ENCODE peak calls at places on chromosomes 2 and 18, in nine cellular contexts. S, M, R, Z, K, A, G, Q and E are unnamed samples.

GRCh38 chr2:19361325-19361990 is 3.0 kb upstream of the OSR1 start:
- DNase-seq in S (no peak), M (no peak), R (peak), Z (no peak), K (peak), A (no peak), G (no peak), Q (no peak), E (no peak)

GRCh38 chr2:233426619-233427342 is 72.5 kb downstream of the DGKD start:
- DNase-seq in S (no peak), M (peak), R (no peak), Z (peak), K (no peak), A (no peak), G (peak), Q (peak), E (peak)

GRCh38 chr2:241940329-241940728 is 70.8 kb downstream of the RTP5 start:
- DNase-seq in S (no peak), M (peak), R (no peak), Z (peak), K (no peak), A (no peak), G (no peak), Q (no peak), E (no peak)

GRCh38 chr2:144886847-144887246 is 366.9 kb upstream of the ZEB2 start:
- DNase-seq in S (no peak), M (no peak), R (no peak), Z (no peak), K (no peak), A (no peak), G (no peak), Q (peak), E (no peak)

GRCh38 chr18:40534748-40535147 is 1420.3 kb upstream of the PIK3C3 start:
- DNase-seq in S (no peak), M (no peak), R (no peak), Z (no peak), K (no peak), A (no peak), G (peak), Q (no peak), E (no peak)

GRCh38 chr2:8584174-8585066 is 97.4 kb upstream of the ID2 start:
- DNase-seq in S (no peak), M (no peak), R (no peak), Z (no peak), K (no peak), A (no peak), G (no peak), Q (no peak), E (peak)

GRCh38 chr18:28204154-28204553 is 27.2 kb upstream of the CDH2 start:
- DNase-seq in S (no peak), M (no peak), R (no peak), Z (peak), K (no peak), A (no peak), G (peak), Q (peak), E (no peak)

GRCh38 chr2:11796190-11797171 is 50.0 kb downstream of the LPIN1 start:
- DNase-seq in S (no peak), M (no peak), R (no peak), Z (no peak), K (no peak), A (no peak), G (no peak), Q (peak), E (no peak)

GRCh38 chr2:183474912-183475695 is 350.9 kb downstream of the NUP35 start:
- DNase-seq in S (no peak), M (no peak), R (no peak), Z (no peak), K (no peak), A (no peak), G (no peak), Q (no peak), E (no peak)

GRCh38 chr2:63755216-63755615 is 86.5 kb upstream of the UGP2 start:
- DNase-seq in S (no peak), M (no peak), R (no peak), Z (no peak), K (no peak), A (no peak), G (no peak), Q (no peak), E (no peak)

GRCh38 chr2:167336213-167336612 is 447.9 kb downstream of the XIRP2 start:
- DNase-seq in S (no peak), M (no peak), R (no peak), Z (no peak), K (no peak), A (no peak), G (no peak), Q (no peak), E (no peak)
- TF ChIP-seq CTCF in S (no peak), M (no peak), R (no peak), Z (no peak), K (no peak), A (no peak), G (no peak), Q (no peak), E (no peak)

GRCh38 chr2:220078439-220078838 is 451.0 kb downstream of the SLC4A3 start:
- DNase-seq in S (no peak), M (no peak), R (no peak), Z (no peak), K (no peak), A (no peak), G (no peak), Q (peak), E (no peak)

GRCh38 chr2:220079595-220079994 is 452.2 kb downstream of the SLC4A3 start:
- DNase-seq in S (no peak), M (no peak), R (no peak), Z (no peak), K (no peak), A (no peak), G (no peak), Q (no peak), E (no peak)

GRCh38 chr2:220075835-220076234 is 448.4 kb downstream of the SLC4A3 start:
- DNase-seq in S (no peak), M (no peak), R (no peak), Z (no peak), K (no peak), A (no peak), G (no peak), Q (no peak), E (no peak)

GRCh38 chr2:220077488-220077887 is 450.1 kb downstream of the SLC4A3 start:
- DNase-seq in S (no peak), M (no peak), R (no peak), Z (peak), K (peak), A (no peak), G (peak), Q (peak), E (no peak)

DNA sequence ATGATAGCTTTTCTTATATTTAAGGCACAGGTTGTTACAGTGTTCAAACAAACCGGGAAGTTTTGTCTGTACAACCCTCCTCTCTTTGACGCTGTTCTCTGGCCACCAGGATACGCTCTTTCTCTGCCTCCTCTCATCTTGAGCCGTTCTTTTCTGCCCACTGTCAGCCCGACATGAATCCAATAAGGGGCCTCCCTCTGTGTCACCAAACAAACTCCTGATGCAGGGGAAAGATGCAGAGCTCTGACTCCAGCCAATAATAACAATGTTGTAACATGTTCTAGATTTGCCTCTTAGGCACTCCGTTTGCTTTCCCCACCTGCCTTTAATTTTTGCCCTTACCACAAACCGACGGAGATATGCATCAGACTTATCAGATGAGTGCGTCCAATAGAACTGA is 449.3 kb downstream of the SLC4A3 start:
- DNase-seq in S (no peak), M (no peak), R (no peak), Z (no peak), K (peak), A (peak), G (peak), Q (peak), E (no peak)
- TF ChIP-seq CTCF in S (no peak), M (no peak), R (no peak), Z (no peak), K (peak), A (peak), G (peak), Q (peak), E (peak)

DNA sequence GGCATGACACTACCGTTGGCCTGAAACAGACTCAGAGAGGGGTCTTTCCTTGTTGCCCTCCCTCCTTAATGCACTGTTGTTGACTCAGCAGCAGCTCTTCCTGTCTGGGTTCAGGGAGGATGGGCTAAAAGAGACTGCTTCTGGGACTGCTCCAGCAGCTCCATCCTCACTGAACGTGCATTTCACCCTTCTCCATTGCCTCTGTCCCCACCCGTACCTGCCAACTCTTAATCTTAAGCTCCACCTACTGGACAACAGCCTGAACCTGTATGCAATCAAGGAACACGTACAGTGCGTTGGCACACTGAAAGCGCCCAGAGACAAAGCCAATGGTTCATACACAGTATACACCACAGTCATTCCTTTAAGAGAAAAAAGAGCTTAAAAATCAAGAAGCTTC is 230.8 kb upstream of the RAB6C start:
- DNase-seq in S (no peak), M (peak), R (no peak), Z (peak), K (peak), A (no peak), G (no peak), Q (no peak), E (no peak)
- TF ChIP-seq CTCF in S (no peak), M (peak), R (no peak), Z (no peak), K (peak), A (peak), G (no peak), Q (no peak), E (peak)

DNA sequence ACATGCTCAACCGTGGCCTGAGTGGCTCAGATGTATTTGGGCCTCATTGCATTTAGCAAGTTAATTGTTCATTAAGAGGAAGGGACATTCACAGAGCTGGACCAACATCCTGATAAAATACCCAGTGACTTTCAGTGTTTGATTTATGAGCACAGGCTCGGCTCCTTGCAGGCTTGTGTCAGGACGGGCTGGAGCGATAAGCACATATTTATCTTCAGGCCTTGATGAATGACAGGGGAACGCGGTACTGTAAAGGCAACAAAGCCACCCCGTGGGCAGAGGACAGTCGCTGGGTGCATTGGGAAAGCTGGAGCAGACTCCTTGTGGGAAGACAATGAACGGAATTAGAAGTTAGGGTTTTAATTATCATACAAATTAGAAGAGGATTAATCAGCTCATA is 548.7 kb upstream of the HS6ST1 start:
- DNase-seq in S (no peak), M (no peak), R (no peak), Z (no peak), K (no peak), A (no peak), G (no peak), Q (no peak), E (no peak)
- TF ChIP-seq CTCF in S (no peak), M (no peak), R (no peak), Z (no peak), K (no peak), A (no peak), G (no peak), Q (no peak), E (no peak)

DNA sequence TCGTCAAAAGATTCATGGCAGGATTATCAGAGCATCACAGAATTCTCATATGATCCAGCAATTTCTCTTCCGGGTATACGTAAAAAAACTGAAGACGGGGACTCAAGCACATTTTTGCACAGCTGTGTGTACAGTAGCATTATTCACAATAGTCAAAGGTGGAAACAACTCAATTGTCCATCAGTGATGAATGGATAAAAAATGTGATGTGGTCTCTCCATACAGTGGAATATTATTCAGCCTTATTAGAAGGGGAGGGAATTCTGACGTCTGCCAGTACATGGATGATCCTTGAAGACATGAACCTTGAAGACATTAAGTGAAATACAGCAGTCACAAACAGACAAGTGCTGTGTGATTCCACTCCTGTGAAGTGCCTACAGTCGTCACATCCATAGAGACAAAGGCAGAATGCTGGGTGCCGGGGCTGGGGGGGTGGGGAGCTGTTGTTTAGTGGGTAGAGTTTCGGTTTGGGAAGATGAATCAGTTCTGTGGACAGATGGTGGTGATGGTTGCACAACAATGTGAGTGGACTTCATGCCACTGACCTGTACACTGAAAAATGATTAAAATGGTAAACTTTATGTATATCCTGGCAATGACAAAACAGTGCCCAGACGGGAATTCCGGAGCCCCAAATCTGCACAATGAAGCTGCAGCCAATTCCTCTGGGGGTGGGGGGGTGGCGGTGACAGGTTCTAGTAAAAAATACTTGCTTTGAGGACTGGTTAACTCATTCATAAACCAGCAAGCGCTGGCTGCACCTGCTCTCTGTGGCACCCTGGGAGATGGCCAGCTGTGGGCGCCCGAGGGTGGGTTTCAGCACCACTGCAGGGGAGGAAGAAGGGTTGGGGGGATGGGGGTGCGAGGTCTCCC is 82.0 kb upstream of the HPCAL1 start:
- DNase-seq in S (no peak), M (no peak), R (no peak), Z (no peak), K (no peak), A (no peak), G (peak), Q (peak), E (no peak)
- TF ChIP-seq CTCF in S (no peak), M (no peak), R (no peak), Z (no peak), K (no peak), A (no peak), G (peak), Q (no peak), E (no peak)

GRCh38 chr2:55431982-55432627 is 12.4 kb upstream of the CCDC88A start:
- DNase-seq in S (no peak), M (peak), R (peak), Z (peak), K (peak), A (no peak), G (no peak), Q (peak), E (no peak)
- TF ChIP-seq CTCF in S (peak), M (peak), R (peak), Z (peak), K (peak), A (peak), G (peak), Q (peak), E (peak)